ENCODE peak calls at places on chromosome 1, in ten cellular contexts. One of them, this sample, is unnamed. For H3K27me3, the result is how much of the 10 kb centered on the place peaks cover.

GRCh38 chr1:62676606-62677356 is 11.4 kb downstream of the DOCK7 start:
- DNase-seq in tibial nerve: no peak
- DNase-seq in pancreas: no peak
- DNase-seq in heart right ventricle: no peak
- DNase-seq in IMR-90: peak
- DNase-seq in heart left ventricle: no peak
- DNase-seq in thyroid gland: no peak
- DNase-seq in suprapubic skin: no peak
- DNase-seq in AG04450: no peak
- DNase-seq in H7: no peak
- DNase-seq in this sample: no peak

GRCh38 chr1:15945011-15945831 is 30.7 kb downstream of the ZBTB17 start:
- DNase-seq in AG04450: no peak
- DNase-seq in pancreas: no peak
- DNase-seq in heart right ventricle: no peak
- DNase-seq in H7: peak
- DNase-seq in suprapubic skin: no peak
- DNase-seq in tibial nerve: no peak
- DNase-seq in IMR-90: no peak
- DNase-seq in heart left ventricle: no peak
- DNase-seq in thyroid gland: no peak
- DNase-seq in this sample: no peak

GRCh38 chr1:31954607-31955283 is 16.6 kb upstream of the PTP4A2 start:
- DNase-seq in heart right ventricle: peak
- DNase-seq in H7: no peak
- DNase-seq in IMR-90: peak
- DNase-seq in heart left ventricle: peak
- DNase-seq in pancreas: peak
- DNase-seq in thyroid gland: peak
- DNase-seq in suprapubic skin: peak
- DNase-seq in tibial nerve: peak
- DNase-seq in AG04450: peak
- DNase-seq in this sample: no peak

GRCh38 chr1:45516465-45516864 is 5.2 kb downstream of the PRDX1 start:
- DNase-seq in AG04450: no peak
- DNase-seq in heart left ventricle: no peak
- DNase-seq in H7: no peak
- DNase-seq in heart right ventricle: no peak
- DNase-seq in suprapubic skin: no peak
- DNase-seq in pancreas: no peak
- DNase-seq in thyroid gland: no peak
- DNase-seq in IMR-90: no peak
- DNase-seq in tibial nerve: no peak
- DNase-seq in this sample: no peak

GRCh38 chr1:23168079-23168461 is 586 bp downstream of the LUZP1 start:
- DNase-seq in heart left ventricle: peak
- DNase-seq in heart right ventricle: peak
- DNase-seq in tibial nerve: no peak
- DNase-seq in IMR-90: no peak
- DNase-seq in suprapubic skin: peak
- DNase-seq in thyroid gland: peak
- DNase-seq in H7: no peak
- DNase-seq in pancreas: peak
- DNase-seq in AG04450: no peak
- DNase-seq in this sample: peak

GRCh38 chr1:11707621-11708276 is 16.2 kb downstream of the DRAXIN start:
- DNase-seq in thyroid gland: peak
- DNase-seq in pancreas: peak
- DNase-seq in tibial nerve: no peak
- DNase-seq in H7: peak
- DNase-seq in IMR-90: no peak
- DNase-seq in AG04450: no peak
- DNase-seq in heart left ventricle: peak
- DNase-seq in heart right ventricle: peak
- DNase-seq in suprapubic skin: no peak
- DNase-seq in this sample: no peak

GRCh38 chr1:942864-943533 is 16.1 kb downstream of the NOC2L start:
- DNase-seq in AG04450: no peak
- DNase-seq in pancreas: no peak
- DNase-seq in suprapubic skin: no peak
- DNase-seq in heart right ventricle: peak
- DNase-seq in heart left ventricle: peak
- DNase-seq in H7: peak
- DNase-seq in thyroid gland: no peak
- DNase-seq in IMR-90: peak
- DNase-seq in tibial nerve: no peak
- DNase-seq in this sample: no peak

GRCh38 chr1:210653771-210654170 is 325.1 kb downstream of the HHAT start:
- DNase-seq in IMR-90: peak
- DNase-seq in heart left ventricle: no peak
- DNase-seq in heart right ventricle: no peak
- DNase-seq in suprapubic skin: no peak
- DNase-seq in H7: no peak
- DNase-seq in thyroid gland: no peak
- DNase-seq in tibial nerve: no peak
- DNase-seq in AG04450: no peak
- DNase-seq in pancreas: no peak
- DNase-seq in this sample: no peak

GRCh38 chr1:64539808-64540207 is 69.9 kb downstream of the CACHD1 start:
- DNase-seq in AG04450: no peak
- DNase-seq in heart right ventricle: peak
- DNase-seq in tibial nerve: peak
- DNase-seq in pancreas: peak
- DNase-seq in H7: no peak
- DNase-seq in IMR-90: peak
- DNase-seq in suprapubic skin: peak
- DNase-seq in thyroid gland: peak
- DNase-seq in heart left ventricle: peak
- DNase-seq in this sample: no peak

GRCh38 chr1:1376551-1377226 is 1.7 kb upstream of the AURKAIP1 start:
- DNase-seq in heart left ventricle: no peak
- DNase-seq in suprapubic skin: no peak
- DNase-seq in thyroid gland: no peak
- DNase-seq in tibial nerve: no peak
- DNase-seq in H7: no peak
- DNase-seq in heart right ventricle: no peak
- DNase-seq in AG04450: no peak
- DNase-seq in pancreas: no peak
- DNase-seq in IMR-90: no peak
- DNase-seq in this sample: no peak

GRCh38 chr1:100463809-100464424 is 74.0 kb upstream of the GPR88 start:
- DNase-seq in IMR-90: peak
- DNase-seq in pancreas: no peak
- DNase-seq in AG04450: no peak
- DNase-seq in thyroid gland: peak
- DNase-seq in suprapubic skin: no peak
- DNase-seq in H7: peak
- DNase-seq in heart left ventricle: peak
- DNase-seq in heart right ventricle: peak
- DNase-seq in tibial nerve: peak
- DNase-seq in this sample: peak

GRCh38 chr1:158999301-159000069 is 10.2 kb upstream of the IFI16 start:
- DNase-seq in H7: peak
- DNase-seq in suprapubic skin: peak
- DNase-seq in thyroid gland: peak
- DNase-seq in heart right ventricle: peak
- DNase-seq in IMR-90: peak
- DNase-seq in heart left ventricle: peak
- DNase-seq in tibial nerve: peak
- DNase-seq in pancreas: peak
- DNase-seq in AG04450: peak
- DNase-seq in this sample: no peak

GRCh38 chr1:89607156-89607555 is 25.8 kb upstream of the LRRC8C start:
- DNase-seq in heart right ventricle: no peak
- DNase-seq in pancreas: no peak
- DNase-seq in tibial nerve: no peak
- DNase-seq in thyroid gland: no peak
- DNase-seq in suprapubic skin: no peak
- DNase-seq in H7: no peak
- DNase-seq in heart left ventricle: no peak
- DNase-seq in AG04450: no peak
- DNase-seq in IMR-90: no peak
- DNase-seq in this sample: peak

DNA sequence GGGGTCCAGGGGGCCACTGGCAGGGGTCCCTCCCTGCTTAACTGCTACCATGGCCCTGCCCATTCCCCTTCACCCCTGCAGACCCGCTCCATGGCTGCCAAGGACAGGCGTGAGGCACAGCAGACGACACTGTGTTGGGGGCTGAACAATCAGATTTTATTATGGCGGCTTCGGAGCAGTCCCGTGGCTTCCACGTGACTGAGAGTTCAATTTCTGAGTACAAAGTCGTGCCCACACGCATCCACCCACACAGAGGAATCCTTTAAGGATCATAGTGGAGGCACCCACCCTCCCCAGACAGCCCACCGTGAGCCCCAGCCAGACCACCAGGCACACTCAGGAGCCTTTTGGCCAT is 1.5 kb downstream of the HES5 start:
- DNase-seq in suprapubic skin: no peak
- DNase-seq in pancreas: no peak
- DNase-seq in H7: no peak
- DNase-seq in AG04450: no peak
- DNase-seq in heart left ventricle: no peak
- DNase-seq in thyroid gland: no peak
- DNase-seq in tibial nerve: no peak
- DNase-seq in IMR-90: no peak
- DNase-seq in heart right ventricle: no peak
- DNase-seq in this sample: no peak
- H3K27me3 ChIP-seq in suprapubic skin: under half
- H3K27me3 ChIP-seq in pancreas: under half
- H3K27me3 ChIP-seq in H7: half or more
- H3K27me3 ChIP-seq in AG04450: under half
- H3K27me3 ChIP-seq in heart left ventricle: under half
- H3K27me3 ChIP-seq in thyroid gland: under half
- H3K27me3 ChIP-seq in tibial nerve: half or more
- H3K27me3 ChIP-seq in IMR-90: under half
- H3K27me3 ChIP-seq in heart right ventricle: under half
- H3K27me3 ChIP-seq in this sample: under half

GRCh38 chr1:165444897-165445370 is at the start of gene RXRG:
- DNase-seq in pancreas: peak
- DNase-seq in heart left ventricle: peak
- DNase-seq in AG04450: no peak
- DNase-seq in heart right ventricle: peak
- DNase-seq in suprapubic skin: no peak
- DNase-seq in thyroid gland: peak
- DNase-seq in IMR-90: peak
- DNase-seq in tibial nerve: peak
- DNase-seq in H7: peak
- DNase-seq in this sample: peak

GRCh38 chr1:165442053-165442452 is 2.9 kb downstream of the RXRG start:
- DNase-seq in IMR-90: no peak
- DNase-seq in thyroid gland: no peak
- DNase-seq in heart left ventricle: no peak
- DNase-seq in H7: no peak
- DNase-seq in pancreas: no peak
- DNase-seq in heart right ventricle: no peak
- DNase-seq in AG04450: no peak
- DNase-seq in tibial nerve: no peak
- DNase-seq in suprapubic skin: no peak
- DNase-seq in this sample: no peak

GRCh38 chr1:165443539-165444289 is 1.2 kb downstream of the RXRG start:
- DNase-seq in IMR-90: no peak
- DNase-seq in AG04450: no peak
- DNase-seq in heart right ventricle: peak
- DNase-seq in heart left ventricle: no peak
- DNase-seq in thyroid gland: peak
- DNase-seq in tibial nerve: no peak
- DNase-seq in suprapubic skin: no peak
- DNase-seq in H7: peak
- DNase-seq in pancreas: no peak
- DNase-seq in this sample: no peak

GRCh38 chr1:165442653-165443052 is 2.3 kb downstream of the RXRG start:
- DNase-seq in AG04450: no peak
- DNase-seq in tibial nerve: no peak
- DNase-seq in heart left ventricle: no peak
- DNase-seq in thyroid gland: no peak
- DNase-seq in suprapubic skin: no peak
- DNase-seq in pancreas: no peak
- DNase-seq in H7: no peak
- DNase-seq in IMR-90: no peak
- DNase-seq in heart right ventricle: no peak
- DNase-seq in this sample: no peak

GRCh38 chr1:165445388-165445787 is 462 bp upstream of the RXRG start:
- DNase-seq in AG04450: no peak
- DNase-seq in suprapubic skin: no peak
- DNase-seq in IMR-90: no peak
- DNase-seq in H7: no peak
- DNase-seq in thyroid gland: no peak
- DNase-seq in pancreas: no peak
- DNase-seq in heart left ventricle: no peak
- DNase-seq in heart right ventricle: no peak
- DNase-seq in tibial nerve: no peak
- DNase-seq in this sample: no peak
- H3K27me3 ChIP-seq in AG04450: under half
- H3K27me3 ChIP-seq in suprapubic skin: under half
- H3K27me3 ChIP-seq in IMR-90: under half
- H3K27me3 ChIP-seq in H7: half or more
- H3K27me3 ChIP-seq in thyroid gland: under half
- H3K27me3 ChIP-seq in pancreas: under half
- H3K27me3 ChIP-seq in heart left ventricle: under half
- H3K27me3 ChIP-seq in heart right ventricle: under half
- H3K27me3 ChIP-seq in tibial nerve: under half
- H3K27me3 ChIP-seq in this sample: under half

GRCh38 chr1:5516756-5517155 is 475.5 kb downstream of the NPHP4 start:
- DNase-seq in pancreas: no peak
- DNase-seq in H7: peak
- DNase-seq in IMR-90: no peak
- DNase-seq in suprapubic skin: peak
- DNase-seq in AG04450: no peak
- DNase-seq in thyroid gland: no peak
- DNase-seq in heart right ventricle: no peak
- DNase-seq in tibial nerve: no peak
- DNase-seq in heart left ventricle: no peak
- DNase-seq in this sample: no peak
- H3K27me3 ChIP-seq in pancreas: under half
- H3K27me3 ChIP-seq in H7: under half
- H3K27me3 ChIP-seq in IMR-90: under half
- H3K27me3 ChIP-seq in suprapubic skin: under half
- H3K27me3 ChIP-seq in AG04450: under half
- H3K27me3 ChIP-seq in thyroid gland: under half
- H3K27me3 ChIP-seq in heart right ventricle: under half
- H3K27me3 ChIP-seq in tibial nerve: under half
- H3K27me3 ChIP-seq in heart left ventricle: under half
- H3K27me3 ChIP-seq in this sample: under half

DNA sequence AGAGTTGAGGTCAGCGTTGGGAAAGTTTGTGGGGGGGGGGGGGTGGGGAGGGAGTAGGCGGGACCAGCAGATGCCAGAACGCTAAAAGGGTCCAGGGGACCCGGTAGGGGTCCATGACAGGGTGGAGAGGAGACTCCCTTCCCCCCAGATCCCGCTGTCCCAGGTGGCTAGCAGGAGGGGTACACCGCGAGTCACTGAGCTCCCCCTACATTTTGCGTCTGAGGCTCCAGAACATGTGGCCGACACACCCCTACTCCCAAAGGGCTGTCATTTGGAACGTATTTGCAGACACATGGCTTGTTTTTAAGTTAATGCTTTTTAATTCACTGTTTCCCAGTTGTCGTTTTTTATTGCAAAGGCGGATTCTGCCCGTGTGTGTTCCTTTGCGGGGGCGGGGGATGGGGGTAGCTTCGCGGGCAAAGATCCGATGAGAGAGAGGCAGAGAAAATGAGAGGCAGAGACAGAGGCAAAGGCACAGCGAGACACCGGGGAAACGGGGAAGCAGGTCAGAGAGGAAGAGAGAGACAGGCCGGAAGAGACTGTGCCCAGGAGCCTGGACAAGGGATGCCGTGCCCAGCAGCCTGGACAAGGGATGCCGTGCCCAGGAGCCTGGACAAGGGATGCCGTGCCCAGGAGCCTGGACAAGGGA is 270.2 kb downstream of the FOXD2 start:
- DNase-seq in heart right ventricle: no peak
- DNase-seq in pancreas: no peak
- DNase-seq in IMR-90: no peak
- DNase-seq in AG04450: no peak
- DNase-seq in thyroid gland: no peak
- DNase-seq in H7: peak
- DNase-seq in tibial nerve: no peak
- DNase-seq in suprapubic skin: no peak
- DNase-seq in heart left ventricle: no peak
- DNase-seq in this sample: no peak
- H3K27me3 ChIP-seq in heart right ventricle: half or more
- H3K27me3 ChIP-seq in pancreas: under half
- H3K27me3 ChIP-seq in IMR-90: half or more
- H3K27me3 ChIP-seq in AG04450: half or more
- H3K27me3 ChIP-seq in thyroid gland: under half
- H3K27me3 ChIP-seq in H7: half or more
- H3K27me3 ChIP-seq in tibial nerve: half or more
- H3K27me3 ChIP-seq in suprapubic skin: half or more
- H3K27me3 ChIP-seq in heart left ventricle: half or more
- H3K27me3 ChIP-seq in this sample: under half

This sample was measured in naive thymus-derived CD4-positive, alpha-beta T cell.